ENCODE peak calls at places on chromosomes 6 and 20, in five cellular contexts. X is PC-3, I is endothelial cell of umbilical vein, V is coronary artery, Q is stomach. G is an unnamed sample.

GRCh38 chr20:41249781-41250281 is 67.7 kb downstream of the ZHX3 start:
- DNase-seq in V (no peak), Q (no peak), I (peak), X (peak), G (peak)

GRCh38 chr6:44057931-44058616 is 69.2 kb downstream of the MRPL14 start:
- DNase-seq in Q (no peak), V (no peak), I (no peak), X (peak), G (peak)

GRCh38 chr20:34112600-34113061 is 588 bp upstream of the EIF2S2 start:
- DNase-seq in I (peak), V (no peak), X (no peak), Q (peak), G (peak)

GRCh38 chr6:170278743-170279094 is 12.2 kb downstream of the DLL1 start:
- DNase-seq in X (no peak), I (no peak), Q (no peak), V (no peak), G (no peak)

GRCh38 chr6:5045417-5045816 is 39.7 kb upstream of the PPP1R3G start:
- DNase-seq in I (no peak), V (no peak), X (no peak), Q (no peak), G (no peak)

GRCh38 chr20:50121858-50122271 is 8.9 kb upstream of the UBE2V1 start:
- DNase-seq in X (peak), I (no peak), Q (no peak), V (no peak), G (peak)

GRCh38 chr6:90896165-90896549 is 309.3 kb upstream of the MAP3K7 start:
- DNase-seq in Q (no peak), I (no peak), V (no peak), X (no peak), G (no peak)

GRCh38 chr6:17506531-17506930 is 93.6 kb upstream of the FAM8A1 start:
- DNase-seq in I (no peak), X (no peak), Q (no peak), V (no peak), G (no peak)

GRCh38 chr20:11047559-11047958 is 373.8 kb upstream of the JAG1 start:
- DNase-seq in X (peak), V (no peak), I (no peak), Q (no peak), G (no peak)

GRCh38 chr20:46710149-46710913 is 882 bp downstream of the SLC2A10 start:
- DNase-seq in Q (no peak), X (no peak), V (no peak), I (no peak), G (no peak)

GRCh38 chr20:46706242-46706641 is 3.2 kb upstream of the SLC2A10 start:
- DNase-seq in Q (no peak), V (no peak), X (no peak), I (no peak), G (no peak)

GRCh38 chr20:46709459-46710148 is at the start of gene SLC2A10:
- DNase-seq in V (peak), X (peak), I (peak), Q (peak), G (peak)

GRCh38 chr20:46709055-46709458 is 392 bp upstream of the SLC2A10 start:
- DNase-seq in Q (peak), V (peak), X (peak), I (no peak), G (no peak)

GRCh38 chr20:46708172-46708860 is 1.1 kb upstream of the SLC2A10 start:
- DNase-seq in X (no peak), V (no peak), I (no peak), Q (peak), G (no peak)
- TF ChIP-seq CTCF in X (no peak), V (no peak), I (peak), Q (no peak), G (peak)

DNA sequence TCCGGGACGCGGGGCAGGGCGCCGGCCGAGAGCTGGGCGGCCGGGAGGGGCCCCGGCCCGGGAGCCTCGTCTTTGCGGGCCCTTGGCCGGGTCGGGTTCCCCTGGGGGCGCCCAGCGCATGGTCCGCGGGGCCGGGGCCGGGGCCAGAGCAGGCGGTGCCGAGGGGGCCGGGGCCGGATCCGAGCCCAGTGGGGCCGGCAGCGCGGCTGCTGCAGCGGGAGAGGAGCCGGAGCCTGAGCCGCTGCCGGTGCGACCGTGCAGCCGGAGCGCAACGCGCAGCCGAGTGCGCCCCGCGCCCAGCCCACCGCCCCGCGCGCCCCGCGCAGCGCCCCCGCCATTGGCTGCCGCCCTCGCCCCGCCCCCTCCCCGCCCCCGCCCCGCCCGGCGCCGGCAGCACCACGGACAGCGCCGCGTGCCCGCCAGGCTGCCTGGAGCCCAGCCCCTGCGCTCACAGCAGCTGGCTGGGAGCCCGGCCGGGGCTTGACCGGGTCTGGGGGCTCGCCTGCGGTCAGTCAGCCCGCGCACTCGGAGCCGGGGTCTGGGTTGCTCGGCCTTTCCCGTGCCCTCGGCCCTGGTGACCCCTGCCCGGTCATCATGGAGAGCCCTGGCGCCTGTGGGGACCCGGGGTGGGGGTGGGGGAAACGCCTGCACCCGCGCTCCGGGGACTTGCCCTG is at the start of gene HRH3:
- DNase-seq in V (no peak), Q (peak), X (no peak), I (no peak), G (peak)
- H3K4me3 ChIP-seq in V (peak), Q (peak), X (no peak), I (no peak), G (peak)

GRCh38 chr6:96394727-96395126 is 126.9 kb upstream of the UFL1 start:
- DNase-seq in X (peak), V (no peak), I (no peak), Q (no peak), G (no peak)
- TF ChIP-seq CTCF in X (peak), V (no peak), I (no peak), Q (peak), G (no peak)

GRCh38 chr6:107658920-107659879 is 164.9 kb downstream of the SCML4 start:
- DNase-seq in Q (no peak), I (no peak), X (peak), V (no peak), G (peak)

GRCh38 chr6:107656381-107656780 is 166.5 kb downstream of the SOBP start:
- DNase-seq in V (no peak), I (no peak), Q (no peak), X (no peak), G (peak)

GRCh38 chr6:107656883-107657282 is 167.0 kb downstream of the SOBP start:
- DNase-seq in X (no peak), I (no peak), V (no peak), Q (no peak), G (no peak)

GRCh38 chr6:107657373-107657754 is 166.7 kb downstream of the SCML4 start:
- DNase-seq in X (no peak), Q (no peak), I (no peak), V (no peak), G (no peak)

GRCh38 chr6:107657755-107658461 is 166.2 kb downstream of the SCML4 start:
- DNase-seq in X (no peak), I (peak), Q (peak), V (no peak), G (peak)
- H3K4me3 ChIP-seq in X (no peak), I (peak), Q (peak), V (peak), G (peak)

G was measured in choroid plexus epithelial cell.